ENCODE peak calls at places on chromosomes 7 and 10, in ten cellular contexts. X is left ventricle myocardium superior; G is EL; I is NCI-H748 treated with DMSO at 0.1 percent for 48 hours; O is NCI-H510A treated with DMSO at 0.1 percent for 48 hours; S is HS-5; U is T-helper 1 cell; M is body of pancreas; A is psoas muscle; K is stimulated activated CD4-positive, alpha-beta T cell treated with anti-CD3 and anti-CD28 coated beads, Interleukin-2, amount 100 ng/mL, for 24 hours. Y is an unnamed sample.

GRCh38 chr7:12385364-12385786 is 18.3 kb downstream of the VWDE start:
- DNase-seq in X (no peak), G (no peak), I (no peak), O (peak), S (no peak), U (no peak), M (no peak), A (no peak), K (no peak), Y (no peak)

GRCh38 chr10:71600856-71601255 is 118.7 kb downstream of the C10orf105 start:
- DNase-seq in X (no peak), G (peak), I (no peak), O (no peak), S (peak), U (no peak), M (no peak), A (no peak), K (no peak), Y (peak)

GRCh38 chr7:137978464-137979237 is 23.2 kb downstream of the CREB3L2 start:
- DNase-seq in X (peak), G (peak), I (no peak), O (no peak), S (peak), U (no peak), M (no peak), A (peak), K (no peak), Y (peak)

GRCh38 chr7:10436302-10436701 is 537.4 kb upstream of the PHF14 start:
- DNase-seq in X (no peak), G (no peak), I (no peak), O (no peak), S (no peak), U (no peak), M (no peak), A (no peak), K (no peak), Y (no peak)

GRCh38 chr7:140229591-140230516 is 53.1 kb upstream of the KDM7A start:
- DNase-seq in X (peak), G (no peak), I (peak), O (peak), S (no peak), U (peak), M (peak), A (no peak), K (peak), Y (no peak)

GRCh38 chr10:29657719-29658274 is 23.0 kb upstream of the SVIL start:
- DNase-seq in X (no peak), G (no peak), I (peak), O (peak), S (no peak), U (peak), M (no peak), A (no peak), K (no peak), Y (no peak)

GRCh38 chr10:12720217-12720981 is 281.1 kb downstream of the CCDC3 start:
- DNase-seq in X (peak), G (peak), I (peak), O (peak), S (peak), U (no peak), M (peak), A (peak), K (peak), Y (peak)

GRCh38 chr7:157279973-157280841 is 56.6 kb upstream of the DNAJB6 start:
- DNase-seq in X (no peak), G (no peak), I (no peak), O (no peak), S (no peak), U (no peak), M (no peak), A (no peak), K (no peak), Y (no peak)

GRCh38 chr7:46695045-46695708 is 774.1 kb upstream of the IGFBP3 start:
- DNase-seq in X (no peak), G (no peak), I (no peak), O (no peak), S (no peak), U (no peak), M (peak), A (no peak), K (no peak), Y (no peak)

GRCh38 chr7:1059200-1060091 is 15.1 kb downstream of the GPR146 start:
- DNase-seq in X (peak), G (peak), I (no peak), O (no peak), S (no peak), U (no peak), M (peak), A (peak), K (no peak), Y (no peak)

GRCh38 chr7:16260236-16260728 is 161.1 kb downstream of the CRPPA start:
- DNase-seq in X (no peak), G (no peak), I (no peak), O (no peak), S (no peak), U (no peak), M (no peak), A (no peak), K (no peak), Y (no peak)

GRCh38 chr7:26097837-26098668 is 53.9 kb upstream of the NFE2L3 start:
- DNase-seq in X (no peak), G (peak), I (no peak), O (no peak), S (no peak), U (no peak), M (no peak), A (no peak), K (no peak), Y (no peak)

GRCh38 chr7:36132025-36132424 is 21.0 kb upstream of the EEPD1 start:
- DNase-seq in X (no peak), G (no peak), I (no peak), O (no peak), S (no peak), U (no peak), M (no peak), A (no peak), K (no peak), Y (no peak)

GRCh38 chr7:132141109-132141508 is 435.2 kb downstream of the PLXNA4 start:
- DNase-seq in X (no peak), G (no peak), I (no peak), O (no peak), S (no peak), U (no peak), M (no peak), A (no peak), K (no peak), Y (peak)

GRCh38 chr7:539731-540411 is 20.2 kb upstream of the PDGFA start:
- DNase-seq in X (no peak), G (peak), I (no peak), O (no peak), S (no peak), U (no peak), M (peak), A (no peak), K (no peak), Y (peak)

GRCh38 chr10:46526682-46527038 is 29.8 kb downstream of the GPRIN2 start:
- DNase-seq in X (peak), G (peak), I (no peak), O (no peak), S (no peak), U (no peak), M (peak), A (peak), K (no peak), Y (no peak)

GRCh38 chr10:11364241-11364640 is 247.2 kb downstream of the USP6NL start:
- DNase-seq in X (no peak), G (no peak), I (no peak), O (no peak), S (no peak), U (no peak), M (no peak), A (no peak), K (no peak), Y (no peak)

GRCh38 chr10:95693331-95693667 is 428 bp downstream of the TCTN3 start:
- DNase-seq in X (no peak), G (peak), I (no peak), O (peak), S (peak), U (no peak), M (no peak), A (no peak), K (peak), Y (peak)

GRCh38 chr10:25758041-25758457 is 176.0 kb upstream of the MYO3A start:
- DNase-seq in X (no peak), G (peak), I (peak), O (no peak), S (no peak), U (no peak), M (peak), A (no peak), K (no peak), Y (peak)

GRCh38 chr7:240887-241421 is 48.6 kb downstream of the FAM20C start:
- DNase-seq in X (no peak), G (no peak), I (no peak), O (no peak), S (no peak), U (no peak), M (no peak), A (no peak), K (no peak), Y (peak)

GRCh38 chr7:129797224-129797789 is 155.5 kb downstream of the UBE2H start:
- DNase-seq in X (no peak), G (no peak), I (no peak), O (no peak), S (no peak), U (no peak), M (no peak), A (no peak), K (no peak), Y (no peak)

GRCh38 chr7:129263168-129263567 is 38.3 kb downstream of the AHCYL2 start:
- DNase-seq in X (no peak), G (no peak), I (no peak), O (no peak), S (no peak), U (no peak), M (no peak), A (no peak), K (no peak), Y (no peak)

GRCh38 chr10:9010093-9010492 is 955.6 kb downstream of the GATA3 start:
- DNase-seq in X (no peak), G (no peak), I (no peak), O (no peak), S (no peak), U (peak), M (no peak), A (no peak), K (no peak), Y (no peak)

GRCh38 chr10:94963901-94964300 is 25.4 kb downstream of the CYP2C9 start:
- DNase-seq in X (no peak), G (peak), I (peak), O (peak), S (peak), U (no peak), M (peak), A (no peak), K (no peak), Y (peak)

GRCh38 chr10:122911889-122912484 is 1.6 kb downstream of the FAM24A start:
- DNase-seq in X (peak), G (peak), I (no peak), O (no peak), S (no peak), U (peak), M (peak), A (no peak), K (peak), Y (peak)

GRCh38 chr7:140923358-140924006 is 1.2 kb downstream of the BRAF start:
- DNase-seq in X (no peak), G (peak), I (peak), O (no peak), S (no peak), U (no peak), M (no peak), A (no peak), K (no peak), Y (no peak)

GRCh38 chr7:33043875-33044718 is 18.5 kb downstream of the NT5C3A start:
- DNase-seq in X (no peak), G (no peak), I (no peak), O (peak), S (no peak), U (no peak), M (peak), A (no peak), K (no peak), Y (no peak)

GRCh38 chr10:114044251-114045070 is 795 bp downstream of the ADRB1 start:
- DNase-seq in X (peak), G (peak), I (no peak), O (peak), S (no peak), U (no peak), M (no peak), A (peak), K (no peak), Y (no peak)

GRCh38 chr10:25065761-25066476 is 49.5 kb downstream of the THNSL1 start:
- DNase-seq in X (no peak), G (no peak), I (no peak), O (no peak), S (no peak), U (no peak), M (no peak), A (no peak), K (no peak), Y (no peak)

GRCh38 chr10:114045071-114045737 is 1.5 kb downstream of the ADRB1 start:
- DNase-seq in X (peak), G (peak), I (no peak), O (peak), S (no peak), U (no peak), M (peak), A (peak), K (no peak), Y (no peak)

GRCh38 chr10:2886662-2887061 is 180.7 kb upstream of the PFKP start:
- DNase-seq in X (no peak), G (no peak), I (no peak), O (no peak), S (no peak), U (no peak), M (no peak), A (no peak), K (no peak), Y (no peak)

GRCh38 chr10:79049931-79050895 is 18.6 kb upstream of the ZMIZ1 start:
- DNase-seq in X (no peak), G (peak), I (no peak), O (no peak), S (no peak), U (no peak), M (peak), A (no peak), K (no peak), Y (no peak)

GRCh38 chr10:128035557-128035973 is 90.7 kb downstream of the MKI67 start:
- DNase-seq in X (peak), G (peak), I (no peak), O (no peak), S (no peak), U (peak), M (no peak), A (no peak), K (peak), Y (peak)

GRCh38 chr7:13057462-13058200 is 370.2 kb downstream of the ARL4A start:
- DNase-seq in X (no peak), G (no peak), I (no peak), O (no peak), S (no peak), U (no peak), M (no peak), A (no peak), K (no peak), Y (no peak)

GRCh38 chr7:157484411-157485081 is 147.7 kb downstream of the DNAJB6 start:
- DNase-seq in X (no peak), G (no peak), I (no peak), O (no peak), S (no peak), U (no peak), M (peak), A (no peak), K (no peak), Y (no peak)

GRCh38 chr7:7180725-7181428 is 1.5 kb upstream of the C1GALT1 start:
- DNase-seq in X (no peak), G (no peak), I (no peak), O (no peak), S (no peak), U (no peak), M (peak), A (peak), K (no peak), Y (no peak)

GRCh38 chr10:70359017-70359550 is 23.3 kb downstream of the LRRC20 start:
- DNase-seq in X (no peak), G (no peak), I (no peak), O (peak), S (no peak), U (no peak), M (no peak), A (no peak), K (no peak), Y (no peak)

GRCh38 chr7:41709621-41710020 is 6.7 kb upstream of the INHBA start:
- DNase-seq in X (no peak), G (peak), I (no peak), O (no peak), S (peak), U (no peak), M (no peak), A (no peak), K (no peak), Y (no peak)

GRCh38 chr7:137874390-137874789 is 27.6 kb upstream of the DGKI start:
- DNase-seq in X (no peak), G (peak), I (no peak), O (no peak), S (peak), U (no peak), M (no peak), A (no peak), K (no peak), Y (no peak)

Y was measured in H54.